ENCODE peak calls at places on chromosomes 16 and 17, in seven cellular contexts. F, C, H, U, J, Y and S are unnamed samples.

GRCh38 chr16:81505011-81505660 is 60.5 kb downstream of the CMIP start:
- DNase-seq in F (peak; percentile 72), J (no peak), H (peak; percentile 73), C (peak; percentile 44), U (no peak), Y (peak; percentile 96), S (no peak)

GRCh38 chr16:14389359-14389758 is 240.7 kb downstream of the PARN start:
- DNase-seq in Y (no peak), J (no peak), H (no peak), F (no peak), U (no peak), C (no peak), S (no peak)

GRCh38 chr17:69015631-69016030 is 45.1 kb downstream of the ABCA9 start:
- DNase-seq in C (no peak), F (no peak), H (no peak), Y (no peak), J (no peak), U (no peak), S (no peak)

GRCh38 chr16:19515765-19516164 is 6.1 kb downstream of the GDE1 start:
- DNase-seq in U (no peak), F (no peak), H (no peak), C (no peak), J (peak; percentile 50), Y (no peak), S (no peak)

GRCh38 chr16:22847690-22848089 is 33.7 kb downstream of the HS3ST2 start:
- DNase-seq in H (no peak), Y (no peak), F (no peak), U (no peak), C (no peak), J (no peak), S (no peak)

GRCh38 chr17:4566785-4567184 is 6.4 kb upstream of the GGT6 start:
- DNase-seq in H (peak; percentile 70), J (peak; percentile 39), C (peak; percentile 66), F (no peak), Y (peak; percentile 59), U (no peak), S (peak; percentile 69)

GRCh38 chr17:18009609-18010420 is 29.2 kb downstream of the ATPAF2 start:
- DNase-seq in F (no peak), H (no peak), C (no peak), J (no peak), U (no peak), Y (no peak), S (no peak)

GRCh38 chr17:29835438-29836351 is 94.3 kb downstream of the SSH2 start:
- DNase-seq in C (no peak), F (no peak), U (no peak), H (peak; percentile 13), J (peak; percentile 73), Y (no peak), S (no peak)

GRCh38 chr16:181668-182021 is 1.4 kb downstream of the HBQ1 start:
- DNase-seq in J (no peak), Y (no peak), H (peak; percentile 49), U (no peak), C (no peak), F (no peak), S (no peak)

GRCh38 chr17:17613708-17614114 is 22.2 kb upstream of the PEMT start:
- DNase-seq in J (peak; percentile 73), Y (peak; percentile 46), F (no peak), C (peak; percentile 70), H (peak; percentile 85), U (no peak), S (peak; percentile 63)

GRCh38 chr17:54956802-54957201 is 11.7 kb downstream of the COX11 start:
- DNase-seq in Y (no peak), H (no peak), U (no peak), J (no peak), C (no peak), F (no peak), S (no peak)
- TF ChIP-seq CEBPB in Y (no peak), H (no peak), U (no peak), J (no peak), C (no peak), F (no peak), S (no peak)

GRCh38 chr17:9266769-9267168 is 245.5 kb downstream of the NTN1 start:
- DNase-seq in H (no peak), J (no peak), Y (no peak), U (no peak), C (no peak), F (no peak), S (no peak)
- TF ChIP-seq CEBPB in H (no peak), J (no peak), Y (no peak), U (no peak), C (no peak), F (no peak), S (no peak)

DNA sequence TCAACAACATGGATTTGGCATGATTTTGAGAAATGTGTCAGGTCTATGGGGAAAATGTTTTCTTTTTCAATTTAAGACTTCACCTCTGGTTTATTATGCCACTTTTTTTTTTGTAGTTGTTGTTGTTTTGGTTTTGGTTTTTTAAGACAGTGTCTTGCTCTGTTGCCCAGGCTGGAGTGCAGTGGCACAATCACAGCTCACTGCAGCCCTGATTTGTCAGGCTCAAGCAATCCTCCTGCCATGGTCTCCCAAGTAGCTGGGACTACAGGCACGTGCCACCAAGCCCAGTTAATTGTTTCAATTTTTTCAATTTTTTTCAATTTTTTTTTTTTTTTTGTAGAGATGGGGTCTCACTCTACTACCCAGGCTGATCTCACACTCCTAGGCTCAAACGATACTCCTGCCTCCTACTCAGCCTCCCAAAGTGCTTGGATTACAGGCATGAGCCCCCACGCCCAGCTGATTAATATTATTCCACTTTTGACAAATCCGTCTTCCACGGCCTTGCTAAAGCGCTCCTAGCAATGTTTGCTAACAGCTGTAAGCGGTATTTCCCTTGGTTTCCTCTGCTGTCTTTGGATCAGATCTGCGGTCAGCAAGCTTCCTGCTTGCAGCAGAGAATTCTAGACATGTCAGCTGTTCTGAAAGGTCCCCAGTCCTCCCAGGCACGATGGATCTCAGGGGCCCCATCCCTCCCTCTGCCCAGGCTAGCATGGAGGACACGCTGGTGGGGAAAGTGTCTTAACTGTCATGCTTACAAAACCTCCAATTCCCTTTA is 7.0 kb upstream of the MILR1 start:
- DNase-seq in J (peak; percentile 54), U (no peak), H (no peak), C (no peak), F (no peak), Y (no peak), S (peak; percentile 47)
- TF ChIP-seq CEBPB in J (no peak), U (no peak), H (no peak), C (no peak), F (no peak), Y (no peak), S (no peak)

DNA sequence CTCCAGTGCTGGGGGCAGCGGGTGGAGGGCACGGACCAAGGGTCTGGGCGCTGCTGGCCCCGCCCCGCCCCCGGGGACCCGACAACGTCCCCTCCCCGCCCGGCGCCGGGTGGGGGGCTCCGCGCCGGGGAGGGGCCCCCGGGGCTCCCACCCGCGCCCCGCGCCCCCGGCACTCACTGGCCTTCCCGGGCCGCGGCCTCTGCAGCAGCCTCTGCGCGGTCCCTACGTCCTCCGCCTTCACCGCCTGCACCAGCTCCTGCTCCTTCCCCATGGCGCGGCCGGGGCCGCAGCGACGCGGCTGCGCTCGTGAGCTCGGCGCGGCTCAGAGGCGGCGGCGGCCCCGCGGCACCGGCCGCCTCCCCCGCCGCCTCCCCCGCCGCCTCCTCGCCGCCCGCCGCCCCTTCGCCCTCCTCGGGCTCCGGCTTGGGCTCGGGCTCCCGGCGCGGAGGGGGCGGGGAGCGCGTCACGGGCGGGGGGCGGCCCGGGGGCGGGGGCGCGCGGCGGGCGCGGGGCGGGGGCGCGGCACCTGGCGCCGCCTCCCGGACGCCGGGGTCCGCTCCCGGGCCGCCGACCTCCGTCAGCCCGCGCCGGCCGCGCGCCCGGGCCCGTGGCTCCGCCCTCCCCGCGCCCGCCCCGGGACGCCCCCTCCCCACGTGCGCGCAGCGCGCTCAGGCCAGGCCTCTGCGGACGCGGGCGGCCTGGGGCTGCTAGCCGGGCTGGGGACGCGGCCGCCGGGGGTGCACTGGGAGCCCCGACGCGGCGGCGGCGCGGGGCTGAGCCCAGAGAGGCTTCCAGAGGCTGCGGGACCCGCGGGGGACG is at the start of gene CASKIN1:
- DNase-seq in Y (peak; percentile 88), J (no peak), H (no peak), F (no peak), U (no peak), C (no peak), S (no peak)
- TF ChIP-seq CEBPB in Y (no peak), J (no peak), H (no peak), F (no peak), U (no peak), C (no peak), S (no peak)

DNA sequence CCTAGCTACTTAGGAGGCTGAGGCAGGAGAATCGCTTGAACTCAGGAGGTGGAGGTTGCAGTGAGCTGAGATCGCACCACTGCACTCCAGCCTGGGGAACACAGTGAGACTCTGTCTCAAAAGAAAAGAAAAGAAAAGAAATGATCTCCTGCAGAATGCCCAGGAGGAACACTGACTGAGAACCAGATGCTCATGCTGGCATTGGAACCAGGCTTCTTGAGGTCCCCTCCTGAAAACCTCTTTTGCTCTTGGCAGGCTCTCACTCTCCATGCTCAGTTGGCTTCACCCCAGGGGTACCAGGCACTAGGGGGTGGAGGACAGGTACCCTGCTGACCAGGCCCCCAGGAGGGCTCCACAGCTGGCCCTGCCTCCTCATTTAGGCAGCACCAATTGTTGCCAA is 8.5 kb upstream of the TNFRSF17 start:
- DNase-seq in Y (no peak), J (no peak), H (no peak), C (no peak), U (no peak), F (no peak), S (no peak)
- TF ChIP-seq CEBPB in Y (no peak), J (no peak), H (no peak), C (no peak), U (no peak), F (no peak), S (no peak)

GRCh38 chr16:86373502-86373901 is 136.8 kb upstream of the FOXF1 start:
- DNase-seq in Y (no peak), J (no peak), F (no peak), H (no peak), U (no peak), C (no peak), S (no peak)

GRCh38 chr16:86374603-86375002 is 135.7 kb upstream of the FOXF1 start:
- DNase-seq in J (no peak), U (no peak), H (no peak), F (no peak), C (no peak), Y (peak; percentile 19), S (no peak)

GRCh38 chr16:86375841-86376240 is 134.5 kb upstream of the FOXF1 start:
- DNase-seq in F (no peak), H (no peak), Y (no peak), U (no peak), C (no peak), J (no peak), S (no peak)

GRCh38 chr16:86377251-86378022 is 132.9 kb upstream of the FOXF1 start:
- DNase-seq in C (no peak), H (no peak), Y (no peak), J (no peak), F (no peak), U (no peak), S (no peak)

DNA sequence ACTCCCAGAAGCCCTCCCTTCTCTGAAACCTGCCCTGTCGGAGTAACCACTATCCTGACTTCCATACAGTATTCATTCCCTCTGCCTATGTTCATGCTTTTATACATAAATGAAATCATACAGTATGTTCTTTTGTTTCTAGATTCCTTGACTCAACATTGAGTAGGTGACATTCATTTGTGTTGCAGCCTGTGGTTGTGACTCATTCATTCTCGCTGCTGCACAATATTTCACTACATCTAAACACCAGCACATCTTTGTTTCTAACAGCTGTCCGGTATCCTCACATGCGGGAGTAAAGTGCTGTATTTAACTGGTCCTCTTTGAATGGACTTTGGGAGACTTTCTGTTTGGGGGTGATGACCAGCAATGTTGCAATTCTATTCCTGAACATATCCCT is 135.0 kb upstream of the FOXF1 start:
- DNase-seq in Y (no peak), C (no peak), U (no peak), J (peak; percentile 97), H (no peak), F (no peak), S (no peak)
- TF ChIP-seq CEBPB in Y (no peak), C (no peak), U (no peak), J (peak; percentile 81), H (no peak), F (no peak), S (no peak)